ENCODE peak calls at places on chromosome 19, in four cellular contexts. V is K562, I is H1, R is A549. G is an unnamed sample.

GRCh38 chr19:5048727-5049553 is 80.0 kb downstream of the KDM4B start:
- DNase-seq in V (no peak), I (no peak), R (peak), G (peak)

GRCh38 chr19:56162258-56162657 is 13.6 kb upstream of the GALP start:
- DNase-seq in V (peak), I (no peak), R (no peak), G (peak)

GRCh38 chr19:33442706-33443105 is 69.2 kb downstream of the CEBPG start:
- DNase-seq in R (no peak), V (no peak), I (no peak), G (no peak)

GRCh38 chr19:1295169-1296012 is 9.7 kb downstream of the EFNA2 start:
- DNase-seq in R (no peak), I (no peak), V (peak), G (no peak)

GRCh38 chr19:21487969-21488368 is 17.4 kb upstream of the ZNF429 start:
- DNase-seq in V (no peak), I (no peak), R (no peak), G (no peak)

GRCh38 chr19:1343026-1343425 is 40.7 kb upstream of the NDUFS7 start:
- DNase-seq in V (no peak), R (no peak), I (no peak), G (no peak)

GRCh38 chr19:13830761-13831481 is 35.7 kb downstream of the ZSWIM4 start:
- DNase-seq in I (no peak), R (peak), V (no peak), G (no peak)

GRCh38 chr19:51272183-51272817 is 21.4 kb downstream of the SIGLECL1 start:
- DNase-seq in I (no peak), V (no peak), R (no peak), G (no peak)

GRCh38 chr19:49567722-49568454 is 12.5 kb downstream of the NOSIP start:
- DNase-seq in R (no peak), V (no peak), I (no peak), G (no peak)

GRCh38 chr19:43595605-43595998 is 332 bp downstream of the IRGQ start:
- DNase-seq in R (no peak), I (no peak), V (no peak), G (no peak)

GRCh38 chr19:23823952-23824389 is 65.3 kb upstream of the ZNF681 start:
- DNase-seq in V (peak), I (peak), R (peak), G (no peak)

GRCh38 chr19:48600679-48601382 is 5.7 kb upstream of the SPACA4 start:
- DNase-seq in R (no peak), V (no peak), I (no peak), G (no peak)

GRCh38 chr19:51702754-51703654 is 9.9 kb downstream of the SPACA6 start:
- DNase-seq in V (peak), R (no peak), I (peak), G (no peak)

GRCh38 chr19:2097330-2098327 is 914 bp downstream of the IZUMO4 start:
- DNase-seq in V (no peak), I (no peak), R (no peak), G (no peak)

GRCh38 chr19:4556574-4557185 is 2.8 kb downstream of the SEMA6B start:
- DNase-seq in I (no peak), R (peak), V (peak), G (no peak)

GRCh38 chr19:1239420-1239795 is 1.6 kb upstream of the CBARP start:
- DNase-seq in I (no peak), V (no peak), R (no peak), G (no peak)

GRCh38 chr19:1271528-1272422 is 2.6 kb downstream of the CIRBP start:
- DNase-seq in I (no peak), V (no peak), R (no peak), G (no peak)

GRCh38 chr19:39729594-39729993 is 8.2 kb downstream of the CLC start:
- DNase-seq in V (no peak), I (no peak), R (no peak), G (no peak)

GRCh38 chr19:45130888-45131615 is 29.7 kb downstream of the NKPD1 start:
- DNase-seq in R (peak), V (no peak), I (no peak), G (peak)

GRCh38 chr19:44878119-44878865 is 12.8 kb upstream of the TOMM40 start:
- DNase-seq in V (no peak), I (no peak), R (no peak), G (no peak)

GRCh38 chr19:11475861-11476260 is 5.0 kb downstream of the ELAVL3 start:
- DNase-seq in I (no peak), V (no peak), R (no peak), G (no peak)

GRCh38 chr19:4115050-4115817 is 8.7 kb downstream of the MAP2K2 start:
- DNase-seq in R (no peak), I (no peak), V (no peak), G (no peak)

GRCh38 chr19:55697698-55698097 is 22.7 kb downstream of the EPN1 start:
- DNase-seq in V (no peak), R (no peak), I (no peak), G (no peak)

GRCh38 chr19:46346821-46347571 is at the start of gene PPP5C:
- DNase-seq in I (peak), R (peak), V (peak), G (peak)
- TF ChIP-seq CEBPB in I (no peak), R (no peak), V (no peak), G (no peak)

GRCh38 chr19:6532244-6532999 is 1.6 kb downstream of the TNFSF9 start:
- DNase-seq in I (no peak), R (peak), V (peak), G (no peak)
- TF ChIP-seq MAFK in I (no peak), R (no peak), V (no peak), G (no peak)

GRCh38 chr19:38656171-38656981 is 8.9 kb downstream of the ACTN4 start:
- DNase-seq in V (no peak), R (peak), I (no peak), G (peak)
- H3K4me2 ChIP-seq in V (no peak), R (peak), I (no peak), G (no peak)

DNA sequence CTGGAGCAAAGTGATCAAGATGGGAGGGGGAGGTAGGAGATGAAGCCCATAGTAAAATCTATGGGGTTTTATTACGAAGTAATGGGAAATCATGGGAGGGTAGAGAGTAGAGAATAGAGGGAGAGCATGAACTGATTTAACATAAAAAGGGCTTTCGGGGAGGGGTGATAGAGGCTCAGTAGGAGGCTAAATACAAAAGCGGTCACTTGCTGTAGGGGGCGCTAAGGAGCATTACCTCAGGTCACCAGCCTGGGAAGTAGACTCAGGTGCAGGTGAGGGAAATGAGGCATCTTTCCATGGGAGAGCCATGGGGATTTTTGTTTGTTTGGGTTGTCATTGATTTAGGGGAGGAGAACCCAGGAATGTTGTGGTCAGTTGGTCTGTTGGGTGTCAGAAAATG is 14.1 kb downstream of the KRTDAP start:
- DNase-seq in R (peak), V (peak), I (no peak), G (no peak)
- TF ChIP-seq CEBPB in R (no peak), V (no peak), I (no peak), G (no peak)

G was measured in IMR-90.